ENCODE peak calls at places on chromosomes 12 and 14, in seven cellular contexts. N is stimulated activated CD4-positive, alpha-beta T cell treated with anti-CD3 and anti-CD28 coated beads, Interleukin-12 subunit alpha, Interleukin-12 subunit beta, amount 100 ng/mL, for 48 hours; M is PC-3; X is NCI-H1417 treated with DMSO at 0.1 percent for 48 hours; H is A673; Z is stimulated activated CD8-positive, alpha-beta memory T cell treated with anti-CD3 and anti-CD28 coated beads, Interleukin-7, amount 100 ng/mL, for 1 hour; F is endothelial cell of umbilical vein. P is an unnamed sample.

GRCh38 chr14:98953544-98954346 is 318.3 kb downstream of the BCL11B start:
- DNase-seq in N (no peak), M (no peak), X (no peak), H (no peak), Z (no peak), F (no peak), P (no peak)

GRCh38 chr14:104682107-104682593 is 7.3 kb upstream of the INF2 start:
- DNase-seq in N (no peak), M (peak; percentile 58), X (no peak), H (no peak), Z (no peak), F (no peak), P (no peak)

GRCh38 chr12:105228494-105228893 is 7.5 kb downstream of the APPL2 start:
- DNase-seq in N (no peak), M (no peak), X (no peak), H (no peak), Z (no peak), F (peak; percentile 73), P (no peak)

GRCh38 chr14:56555921-56556570 is 23.6 kb upstream of the TMEM260 start:
- DNase-seq in N (no peak), M (peak; percentile 86), X (peak; percentile 63), H (peak; percentile 81), Z (no peak), F (peak; percentile 46), P (peak; percentile 45)

GRCh38 chr14:102927878-102928411 is 5.5 kb downstream of the AMN start:
- DNase-seq in N (no peak), M (no peak), X (no peak), H (no peak), Z (no peak), F (no peak), P (no peak)

GRCh38 chr14:90538095-90538494 is 141.3 kb downstream of the CALM1 start:
- DNase-seq in N (no peak), M (no peak), X (no peak), H (no peak), Z (no peak), F (no peak), P (no peak)

GRCh38 chr12:47068539-47068938 is 10.9 kb upstream of the PCED1B start:
- DNase-seq in N (no peak), M (no peak), X (no peak), H (peak; percentile 55), Z (no peak), F (no peak), P (no peak)

GRCh38 chr14:38211258-38211735 is 3.6 kb downstream of the SSTR1 start:
- DNase-seq in N (no peak), M (no peak), X (no peak), H (peak; percentile 34), Z (no peak), F (no peak), P (no peak)

GRCh38 chr12:31867292-31867691 is 91.9 kb upstream of the RESF1 start:
- DNase-seq in N (no peak), M (no peak), X (no peak), H (no peak), Z (no peak), F (no peak), P (no peak)

GRCh38 chr12:2750185-2750584 is 44.6 kb upstream of the FKBP4 start:
- DNase-seq in N (no peak), M (no peak), X (no peak), H (no peak), Z (no peak), F (no peak), P (no peak)

GRCh38 chr14:104435147-104436046 is 144.2 kb upstream of the C14orf180 start:
- DNase-seq in N (no peak), M (no peak), X (no peak), H (no peak), Z (no peak), F (no peak), P (no peak)

GRCh38 chr14:70698288-70698687 is 56.6 kb downstream of the TTC9 start:
- DNase-seq in N (no peak), M (peak; percentile 87), X (no peak), H (no peak), Z (no peak), F (no peak), P (no peak)

GRCh38 chr12:114936148-114937099 is 252.4 kb upstream of the TBX3 start:
- DNase-seq in N (no peak), M (peak; percentile 46), X (no peak), H (no peak), Z (no peak), F (no peak), P (no peak)

GRCh38 chr14:95470942-95471499 is 45.4 kb downstream of the SYNE3 start:
- DNase-seq in N (no peak), M (no peak), X (no peak), H (no peak), Z (no peak), F (no peak), P (no peak)

GRCh38 chr14:101082436-101083384 is 179.2 kb upstream of the RTL1 start:
- DNase-seq in N (no peak), M (no peak), X (no peak), H (no peak), Z (no peak), F (no peak), P (no peak)

GRCh38 chr12:68838046-68838886 is 30.3 kb downstream of the MDM2 start:
- DNase-seq in N (no peak), M (no peak), X (no peak), H (no peak), Z (no peak), F (no peak), P (no peak)

GRCh38 chr14:70995671-70996070 is 88.4 kb downstream of the PCNX1 start:
- DNase-seq in N (no peak), M (no peak), X (no peak), H (no peak), Z (no peak), F (no peak), P (no peak)

GRCh38 chr12:12926571-12927071 is 25.3 kb downstream of the GPRC5D start:
- DNase-seq in N (no peak), M (no peak), X (no peak), H (no peak), Z (no peak), F (no peak), P (no peak)

GRCh38 chr12:108696111-108696995 is 35.0 kb downstream of the CORO1C start:
- DNase-seq in N (no peak), M (peak; percentile 96), X (no peak), H (no peak), Z (no peak), F (no peak), P (no peak)

GRCh38 chr14:102729268-102729667 is 48.0 kb upstream of the TRAF3 start:
- DNase-seq in N (no peak), M (no peak), X (no peak), H (no peak), Z (no peak), F (no peak), P (no peak)

GRCh38 chr12:6607751-6608591 is 792 bp upstream of the CHD4 start:
- DNase-seq in N (peak; percentile 51), M (peak; percentile 78), X (peak; percentile 83), H (peak; percentile 83), Z (no peak), F (peak; percentile 42), P (peak; percentile 88)

GRCh38 chr12:1500095-1500801 is 94.1 kb downstream of the FBXL14 start:
- DNase-seq in N (no peak), M (peak; percentile 49), X (no peak), H (no peak), Z (no peak), F (no peak), P (no peak)

GRCh38 chr14:69034612-69035262 is 55.6 kb upstream of the ACTN1 start:
- DNase-seq in N (no peak), M (no peak), X (no peak), H (no peak), Z (no peak), F (peak; percentile 89), P (no peak)

GRCh38 chr12:104315326-104316224 is 12.0 kb downstream of the EID3 start:
- DNase-seq in N (no peak), M (no peak), X (no peak), H (no peak), Z (no peak), F (no peak), P (no peak)

GRCh38 chr14:91380610-91381371 is 36.8 kb downstream of the CCDC88C start:
- DNase-seq in N (no peak), M (no peak), X (no peak), H (peak; percentile 99), Z (no peak), F (peak; percentile 19), P (peak; percentile 48)

GRCh38 chr12:106078358-106079025 is 60.3 kb downstream of the NUAK1 start:
- DNase-seq in N (no peak), M (peak; percentile 69), X (no peak), H (no peak), Z (no peak), F (peak; percentile 77), P (no peak)

GRCh38 chr14:40122978-40123648 is 690.9 kb upstream of the FBXO33 start:
- DNase-seq in N (no peak), M (peak; percentile 83), X (no peak), H (no peak), Z (no peak), F (no peak), P (no peak)

GRCh38 chr12:112182499-112182898 is 57.1 kb downstream of the TRAFD1 start:
- DNase-seq in N (no peak), M (no peak), X (no peak), H (no peak), Z (no peak), F (no peak), P (no peak)

GRCh38 chr14:29521526-29522137 is 406.0 kb downstream of the PRKD1 start:
- DNase-seq in N (no peak), M (peak; percentile 51), X (no peak), H (peak; percentile 54), Z (no peak), F (peak; percentile 6), P (peak; percentile 25)